ENCODE peak calls at places on chromosome 5, in seven cellular contexts. Q is ovary, A is A549, P is stomach, S is tibial nerve, U is upper lobe of left lung, B is esophagus muscularis mucosa. H is an unnamed sample.

GRCh38 chr5:91221917-91222316 is 161.2 kb downstream of the ARRDC3 start:
- DNase-seq in A (no peak), S (no peak), Q (no peak), P (no peak), B (no peak), U (no peak), H (no peak)

GRCh38 chr5:1827410-1828397 is 26.5 kb downstream of the NDUFS6 start:
- DNase-seq in P (no peak), Q (no peak), U (peak; percentile 75), A (no peak), B (no peak), S (no peak), H (peak; percentile 45)

GRCh38 chr5:61298580-61298979 is 33.5 kb upstream of the ZSWIM6 start:
- DNase-seq in S (no peak), U (no peak), A (no peak), P (peak; percentile 60), Q (no peak), B (no peak), H (no peak)

GRCh38 chr5:38208782-38209378 is 49.5 kb upstream of the EGFLAM start:
- DNase-seq in A (peak; percentile 61), Q (peak; percentile 54), B (peak; percentile 60), S (no peak), U (no peak), P (no peak), H (no peak)

GRCh38 chr5:35926389-35927051 is 11.9 kb downstream of the CAPSL start:
- DNase-seq in B (no peak), S (no peak), A (peak; percentile 51), Q (peak; percentile 56), P (peak; percentile 28), U (no peak), H (no peak)

GRCh38 chr5:43649256-43649655 is 46.3 kb downstream of the NNT start:
- DNase-seq in Q (no peak), S (no peak), A (no peak), P (no peak), B (no peak), U (no peak), H (no peak)

GRCh38 chr5:79499640-79500273 is 14.2 kb downstream of the HOMER1 start:
- DNase-seq in S (no peak), B (no peak), Q (no peak), U (no peak), A (no peak), P (no peak), H (no peak)

GRCh38 chr5:153153086-153153485 is 337.4 kb upstream of the GRIA1 start:
- DNase-seq in P (no peak), A (no peak), S (no peak), Q (no peak), U (no peak), B (no peak), H (no peak)

GRCh38 chr5:172105811-172106210 is 82.2 kb downstream of the STK10 start:
- DNase-seq in P (no peak), S (no peak), Q (no peak), A (no peak), B (no peak), U (no peak), H (no peak)

GRCh38 chr5:25489834-25490538 is 845.2 kb upstream of the CDH10 start:
- DNase-seq in P (no peak), Q (no peak), U (no peak), A (peak; percentile 18), B (no peak), S (no peak), H (no peak)

GRCh38 chr5:159207616-159208507 is 1.5 kb downstream of the RNF145 start:
- DNase-seq in P (peak; percentile 82), Q (peak; percentile 74), A (peak; percentile 85), S (peak; percentile 48), B (peak; percentile 93), U (peak; percentile 94), H (peak; percentile 91)

GRCh38 chr5:88883059-88883565 is at the start of gene MEF2C:
- DNase-seq in P (peak; percentile 51), B (no peak), A (peak; percentile 4), S (peak; percentile 48), U (peak; percentile 95), Q (peak; percentile 81), H (peak; percentile 88)

GRCh38 chr5:156148307-156148706 is 178.7 kb upstream of the SGCD start:
- DNase-seq in S (no peak), U (no peak), A (no peak), P (no peak), Q (no peak), B (no peak), H (no peak)

GRCh38 chr5:13558408-13558807 is 386.1 kb downstream of the DNAH5 start:
- DNase-seq in Q (no peak), B (no peak), U (no peak), S (no peak), A (no peak), P (no peak), H (no peak)

GRCh38 chr5:53426878-53427277 is 53.6 kb upstream of the FST start:
- DNase-seq in Q (no peak), S (no peak), B (no peak), P (no peak), A (no peak), U (no peak), H (no peak)

GRCh38 chr5:170232786-170233185 is at the start of gene C5orf58:
- DNase-seq in U (peak; percentile 73), B (no peak), P (no peak), A (no peak), Q (no peak), S (no peak), H (no peak)

GRCh38 chr5:160525471-160526261 is 104.0 kb downstream of the PTTG1 start:
- DNase-seq in A (no peak), P (no peak), U (no peak), S (no peak), B (no peak), Q (no peak), H (no peak)

GRCh38 chr5:96683810-96684209 is 21.6 kb downstream of the CAST start:
- DNase-seq in A (no peak), Q (no peak), U (no peak), P (no peak), B (no peak), S (no peak), H (no peak)

DNA sequence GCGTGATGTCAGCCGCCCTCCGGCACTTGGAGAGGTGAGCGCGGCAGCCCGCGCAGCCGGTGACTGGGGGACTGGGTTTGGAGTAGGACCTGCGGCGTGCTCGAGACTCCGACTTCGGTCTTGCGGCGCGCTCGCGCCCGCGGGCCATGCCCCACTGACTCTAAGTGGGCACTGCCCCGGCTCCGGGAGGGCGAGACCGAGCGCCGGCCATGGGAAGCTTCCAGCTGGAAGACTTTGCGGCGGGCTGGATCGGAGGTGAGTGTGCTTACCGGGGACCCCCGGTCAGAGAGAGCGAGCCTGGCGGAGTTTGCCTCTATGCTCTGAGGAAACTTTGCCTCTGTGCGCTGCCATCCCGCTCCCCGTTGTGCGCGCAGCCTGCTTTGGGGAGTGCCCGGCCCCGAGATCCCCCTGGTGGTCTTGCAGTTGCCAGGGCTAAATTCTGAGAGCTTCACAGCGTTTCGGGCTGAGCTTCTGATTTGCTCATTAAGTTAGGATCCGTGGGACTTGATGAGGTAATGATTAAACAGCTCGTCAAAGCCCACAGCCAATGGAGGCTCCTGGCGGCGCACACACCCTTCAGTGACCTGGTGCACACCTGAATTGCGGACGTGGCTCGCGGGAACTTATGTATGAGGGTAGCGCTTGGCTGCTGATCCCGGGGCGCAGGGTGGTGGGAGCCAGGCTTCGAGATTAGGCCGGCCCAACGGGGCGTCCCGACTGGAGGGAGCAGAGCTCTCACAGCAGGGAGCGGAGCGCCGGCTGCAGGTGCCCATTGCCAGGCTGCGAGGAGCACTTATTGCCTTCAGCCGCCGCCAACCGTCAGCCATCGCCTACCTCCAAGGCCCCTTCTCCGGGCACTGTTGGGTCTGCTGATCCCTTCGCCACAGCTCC is at the start of gene SLC25A48:
- DNase-seq in B (no peak), Q (no peak), P (peak; percentile 40), U (peak; percentile 89), A (peak; percentile 75), S (no peak), H (no peak)
- TF ChIP-seq POLR2A in B (no peak), Q (no peak), P (no peak), U (no peak), A (no peak), S (no peak), H (no peak)

GRCh38 chr5:40381676-40382363 is 297.9 kb upstream of the PTGER4 start:
- DNase-seq in P (no peak), A (peak; percentile 31), U (no peak), S (no peak), B (no peak), Q (no peak), H (no peak)

GRCh38 chr5:40386293-40386692 is 293.4 kb upstream of the PTGER4 start:
- DNase-seq in U (no peak), B (no peak), P (no peak), Q (no peak), A (no peak), S (no peak), H (no peak)

GRCh38 chr5:40384782-40385390 is 294.8 kb upstream of the PTGER4 start:
- DNase-seq in S (no peak), B (no peak), P (no peak), Q (no peak), A (no peak), U (no peak), H (no peak)

GRCh38 chr5:40383719-40384651 is 295.7 kb upstream of the PTGER4 start:
- DNase-seq in B (no peak), U (no peak), A (peak; percentile 23), S (no peak), Q (no peak), P (no peak), H (no peak)

DNA sequence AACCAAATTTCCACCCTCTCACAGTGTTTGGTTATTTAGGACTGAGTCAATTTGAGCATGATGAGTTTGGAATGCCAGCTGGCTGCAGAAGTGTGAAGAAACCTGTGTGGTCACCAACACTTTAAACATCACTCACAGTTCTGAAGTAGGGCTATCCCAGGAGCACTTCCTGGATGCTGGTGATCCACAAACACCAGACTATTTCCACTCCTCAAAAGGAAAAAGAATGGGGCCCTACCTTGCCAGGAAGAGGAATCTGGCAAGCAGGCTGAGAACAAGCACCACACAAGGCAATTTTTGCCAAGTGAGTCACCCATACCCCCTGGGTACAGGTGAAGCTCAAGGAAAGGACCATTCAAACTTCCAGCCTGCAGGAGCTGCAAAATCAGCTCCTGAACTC is 294.2 kb upstream of the PTGER4 start:
- DNase-seq in U (no peak), P (no peak), Q (no peak), B (no peak), S (no peak), A (peak; percentile 24), H (no peak)
- TF ChIP-seq EP300 in U (no peak), P (no peak), Q (no peak), B (no peak), S (no peak), A (no peak), H (no peak)

DNA sequence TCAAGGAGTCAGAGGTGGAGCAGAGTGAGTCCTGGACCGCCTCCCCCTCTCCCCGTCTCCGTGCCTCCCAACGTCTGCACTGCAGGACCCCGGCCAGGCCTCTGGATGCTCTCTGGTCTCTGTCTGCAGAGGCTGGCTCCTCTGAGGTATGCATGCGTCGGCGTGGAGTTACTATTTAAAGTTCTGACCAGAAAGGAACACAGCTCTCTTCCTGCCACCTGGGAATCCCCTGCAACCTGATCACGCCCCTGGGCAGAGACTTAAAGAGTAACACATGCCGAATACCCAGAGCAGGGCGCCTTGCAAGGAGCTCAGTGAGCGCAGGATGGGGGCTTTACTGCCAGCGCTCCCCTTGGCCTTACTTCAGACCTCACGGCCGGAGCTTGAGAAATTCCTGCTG is 16.0 kb downstream of the ANXA6 start:
- DNase-seq in S (no peak), B (no peak), A (no peak), P (no peak), Q (peak; percentile 34), U (no peak), H (peak; percentile 82)
- H3K27ac ChIP-seq in S (peak overlapping the region; percentile 4), B (peak overlapping the region; percentile 66), A (no peak overlapping the region), P (peak overlapping the region; percentile 70), Q (peak overlapping the region; percentile 21), U (no peak overlapping the region), H (peak overlapping the region; percentile 49)

GRCh38 chr5:141680751-141681201 is 1.3 kb downstream of the ARAP3 start:
- DNase-seq in P (no peak), B (no peak), S (no peak), A (no peak), U (no peak), Q (no peak), H (no peak)
- TF ChIP-seq POLR2A in P (no peak), B (no peak), S (no peak), A (no peak), U (no peak), Q (no peak), H (no peak)